ENCODE peak calls at places on chromosomes 11 and 22, in ten cellular contexts. S is stimulated activated CD8-positive, alpha-beta memory T cell treated with anti-CD3 and anti-CD28 coated beads, Interleukin-4, amount 100 ng/mL, for 1 hour; E is mesendoderm; Y is AG10803; B is transverse colon; L is OCI-LY7; D is anterior cingulate cortex; T is gastrocnemius medialis; K is nucleus accumbens; R is left lobe of liver. G is an unnamed sample.

GRCh38 chr22:50612168-50612714 is 11.6 kb downstream of the MAPK8IP2 start:
- DNase-seq in T (no peak), B (no peak), K (no peak), D (no peak), R (no peak), Y (no peak), E (no peak), L (no peak), S (no peak), G (no peak)

GRCh38 chr11:67439321-67440228 is 2.1 kb upstream of the PTPRCAP start:
- DNase-seq in K (no peak), D (peak), R (no peak), E (peak), T (no peak), Y (peak), B (peak), L (no peak), S (no peak), G (no peak)

GRCh38 chr11:19953909-19954308 is 206.4 kb downstream of the DBX1 start:
- DNase-seq in B (no peak), S (no peak), D (peak), R (no peak), L (no peak), E (peak), T (no peak), K (no peak), Y (peak), G (no peak)

GRCh38 chr11:11748706-11749365 is 92.9 kb upstream of the USP47 start:
- DNase-seq in D (no peak), E (no peak), K (no peak), S (no peak), R (no peak), B (no peak), T (no peak), L (no peak), Y (peak), G (no peak)

GRCh38 chr22:25388866-25389540 is 169.6 kb downstream of the CRYBB2 start:
- DNase-seq in B (no peak), T (no peak), K (no peak), S (no peak), D (peak), R (no peak), E (peak), Y (no peak), L (peak), G (no peak)

GRCh38 chr11:123054301-123055065 is 7.5 kb downstream of the HSPA8 start:
- DNase-seq in L (peak), B (no peak), E (peak), R (no peak), S (no peak), T (no peak), K (no peak), D (peak), Y (peak), G (no peak)

GRCh38 chr11:114358711-114359110 is 41.6 kb downstream of the C11orf71 start:
- DNase-seq in R (no peak), T (no peak), D (no peak), B (no peak), E (no peak), Y (peak), L (no peak), K (no peak), S (no peak), G (no peak)

GRCh38 chr11:67312187-67313021 is 9.1 kb downstream of the SSH3 start:
- DNase-seq in S (no peak), Y (no peak), T (no peak), K (no peak), E (no peak), R (peak), B (peak), L (no peak), D (no peak), G (no peak)

GRCh38 chr11:2798951-2799761 is 86.4 kb downstream of the CDKN1C start:
- DNase-seq in Y (no peak), T (peak), D (no peak), K (no peak), L (no peak), E (no peak), S (no peak), R (no peak), B (peak), G (no peak)

GRCh38 chr11:14443642-14444041 is 56.0 kb downstream of the COPB1 start:
- DNase-seq in D (peak), S (no peak), L (no peak), B (peak), R (peak), Y (peak), K (no peak), T (no peak), E (no peak), G (no peak)

GRCh38 chr22:44576311-44577260 is 78.6 kb upstream of the RTL6 start:
- DNase-seq in E (no peak), T (no peak), K (no peak), B (no peak), D (no peak), S (no peak), Y (no peak), L (no peak), R (peak), G (no peak)

GRCh38 chr11:65927904-65928397 is 8.7 kb downstream of the DRAP1 start:
- DNase-seq in Y (peak), B (peak), L (peak), T (no peak), D (no peak), R (no peak), E (no peak), S (peak), K (no peak), G (no peak)

GRCh38 chr11:241634-242033 is 4.9 kb downstream of the PSMD13 start:
- DNase-seq in Y (no peak), E (no peak), B (no peak), T (no peak), L (no peak), K (no peak), R (peak), D (no peak), S (no peak), G (no peak)

GRCh38 chr22:29308148-29308790 is 1.8 kb downstream of the GAS2L1 start:
- DNase-seq in T (no peak), D (no peak), K (no peak), E (no peak), B (no peak), Y (no peak), S (no peak), R (no peak), L (no peak), G (no peak)